ENCODE peak calls at places on chromosomes 11 and 22, in six cellular contexts. U is effector memory CD4-positive, alpha-beta T cell; Z is ecto neural progenitor cell; K is HFF-Myc; X is GDM1; I is dermis blood vessel endothelial cell. L is an unnamed sample.

GRCh38 chr11:4697583-4697982 is at the start of gene OR51E2:
- DNase-seq in I (no peak), U (no peak), X (no peak), K (no peak), Z (no peak), L (no peak)

GRCh38 chr11:111417011-111417765 is 38.1 kb upstream of the POU2AF1 start:
- DNase-seq in I (peak), U (no peak), K (no peak), Z (no peak), X (peak), L (no peak)

GRCh38 chr22:48944756-48945620 is 882.7 kb downstream of the BRD1 start:
- DNase-seq in Z (peak), K (no peak), I (no peak), U (no peak), X (no peak), L (no peak)

GRCh38 chr11:121890377-121890776 is 225.6 kb downstream of the BLID start:
- DNase-seq in K (no peak), I (no peak), Z (no peak), U (no peak), X (no peak), L (no peak)

GRCh38 chr11:78708388-78708787 is 133.7 kb upstream of the NARS2 start:
- DNase-seq in K (no peak), Z (no peak), I (no peak), U (no peak), X (no peak), L (no peak)

GRCh38 chr11:115959098-115959497 is 454.9 kb upstream of the CADM1 start:
- DNase-seq in I (no peak), Z (peak), X (no peak), U (no peak), K (no peak), L (no peak)

GRCh38 chr11:96097844-96098421 is 174.0 kb upstream of the MTMR2 start:
- DNase-seq in I (no peak), K (no peak), U (no peak), Z (no peak), X (no peak), L (no peak)

GRCh38 chr22:47622541-47622940 is 860.1 kb downstream of the TBC1D22A start:
- DNase-seq in Z (peak), X (no peak), I (no peak), K (no peak), U (no peak), L (no peak)

GRCh38 chr22:18070041-18070440 is 7.7 kb upstream of the PEX26 start:
- DNase-seq in I (no peak), K (no peak), X (no peak), U (no peak), Z (no peak), L (no peak)

GRCh38 chr11:77120571-77120970 is 7.5 kb upstream of the MYO7A start:
- DNase-seq in U (no peak), Z (no peak), I (no peak), K (no peak), X (no peak), L (no peak)

GRCh38 chr11:34480339-34480738 is 33.3 kb downstream of the ELF5 start:
- DNase-seq in K (no peak), X (no peak), I (no peak), U (no peak), Z (no peak), L (peak)

GRCh38 chr22:43554694-43555365 is 143.0 kb downstream of the MPPED1 start:
- DNase-seq in Z (peak), I (no peak), K (no peak), U (no peak), X (no peak), L (no peak)

GRCh38 chr11:129451524-129451923 is 75.9 kb downstream of the BARX2 start:
- DNase-seq in I (no peak), U (no peak), X (no peak), Z (no peak), K (no peak), L (no peak)

L was measured in PC-9.